ENCODE peak calls at places on chromosomes 1 and 21, in nine cellular contexts. L is neuronal stem cell, S is SJSA1, T is tibial nerve, N is left ventricle myocardium inferior, I is tibial artery, D is bronchial epithelial cell, Z is heart left ventricle, C is GM23338. K is an unnamed sample.

GRCh38 chr1:202750024-202750423 is 39.8 kb upstream of the SYT2 start:
- DNase-seq in I (no peak), D (no peak), S (no peak), Z (no peak), L (no peak), C (no peak), T (no peak), N (no peak), K (no peak)

GRCh38 chr1:92259350-92259749 is 39.4 kb downstream of the GLMN start:
- DNase-seq in T (no peak), S (no peak), L (no peak), N (no peak), C (no peak), D (peak; percentile 76), Z (no peak), I (no peak), K (no peak)

GRCh38 chr1:164614316-164614715 is 55.3 kb downstream of the PBX1 start:
- DNase-seq in L (no peak), N (no peak), S (no peak), D (no peak), T (no peak), I (no peak), Z (no peak), C (no peak), K (no peak)

GRCh38 chr1:57061369-57061768 is 95.6 kb upstream of the C8B start:
- DNase-seq in L (no peak), Z (no peak), T (no peak), S (no peak), C (no peak), I (no peak), D (peak; percentile 44), N (no peak), K (no peak)

GRCh38 chr1:221939598-221939997 is 197.7 kb upstream of the DUSP10 start:
- DNase-seq in S (no peak), N (no peak), L (no peak), Z (no peak), I (no peak), T (no peak), C (no peak), D (no peak), K (no peak)

GRCh38 chr1:29884740-29885139 is 648.4 kb downstream of the PTPRU start:
- DNase-seq in D (no peak), Z (no peak), S (no peak), N (no peak), C (no peak), T (no peak), I (no peak), L (no peak), K (no peak)

GRCh38 chr1:209652873-209653401 is 712 bp upstream of the LAMB3 start:
- DNase-seq in C (peak; percentile 66), D (peak; percentile 99), T (peak; percentile 57), S (peak; percentile 63), N (peak; percentile 77), Z (peak; percentile 84), L (no peak), I (peak; percentile 79), K (no peak)

GRCh38 chr21:41254090-41254700 is 62.4 kb upstream of the FAM3B start:
- DNase-seq in L (no peak), Z (no peak), S (no peak), I (no peak), D (peak; percentile 18), N (no peak), T (no peak), C (no peak), K (no peak)

GRCh38 chr21:38352536-38353219 is 95.9 kb downstream of the KCNJ15 start:
- DNase-seq in S (peak; percentile 72), L (peak; percentile 48), Z (no peak), C (peak; percentile 87), T (peak; percentile 45), D (peak; percentile 73), N (peak; percentile 25), I (peak; percentile 85), K (no peak)

GRCh38 chr1:248886237-248886895 is 19.7 kb upstream of the PGBD2 start:
- DNase-seq in I (no peak), C (peak; percentile 36), N (no peak), Z (no peak), T (no peak), D (no peak), L (no peak), S (no peak), K (no peak)
- H3K36me3 ChIP-seq in I (no peaks in the 10 kb centered on the region), C (no peaks in the 10 kb centered on the region), N (no peaks in the 10 kb centered on the region), Z (no peaks in the 10 kb centered on the region), T (no peaks in the 10 kb centered on the region), D (no peaks in the 10 kb centered on the region), L (no peaks in the 10 kb centered on the region), S (no peaks in the 10 kb centered on the region), K (no peaks in the 10 kb centered on the region)

GRCh38 chr1:212074856-212075255 is 39.3 kb downstream of the DTL start:
- DNase-seq in I (no peak), L (no peak), D (no peak), T (no peak), Z (no peak), C (no peak), S (no peak), N (no peak), K (no peak)
- H3K36me3 ChIP-seq in I (no peaks in the 10 kb centered on the region), L (peaks cover 98% of the 10 kb centered on the region), D (no peaks in the 10 kb centered on the region), T (no peaks in the 10 kb centered on the region), Z (no peaks in the 10 kb centered on the region), C (peaks cover 55% of the 10 kb centered on the region), S (peaks cover 90% of the 10 kb centered on the region), N (no peaks in the 10 kb centered on the region), K (peaks cover 86% of the 10 kb centered on the region)

DNA sequence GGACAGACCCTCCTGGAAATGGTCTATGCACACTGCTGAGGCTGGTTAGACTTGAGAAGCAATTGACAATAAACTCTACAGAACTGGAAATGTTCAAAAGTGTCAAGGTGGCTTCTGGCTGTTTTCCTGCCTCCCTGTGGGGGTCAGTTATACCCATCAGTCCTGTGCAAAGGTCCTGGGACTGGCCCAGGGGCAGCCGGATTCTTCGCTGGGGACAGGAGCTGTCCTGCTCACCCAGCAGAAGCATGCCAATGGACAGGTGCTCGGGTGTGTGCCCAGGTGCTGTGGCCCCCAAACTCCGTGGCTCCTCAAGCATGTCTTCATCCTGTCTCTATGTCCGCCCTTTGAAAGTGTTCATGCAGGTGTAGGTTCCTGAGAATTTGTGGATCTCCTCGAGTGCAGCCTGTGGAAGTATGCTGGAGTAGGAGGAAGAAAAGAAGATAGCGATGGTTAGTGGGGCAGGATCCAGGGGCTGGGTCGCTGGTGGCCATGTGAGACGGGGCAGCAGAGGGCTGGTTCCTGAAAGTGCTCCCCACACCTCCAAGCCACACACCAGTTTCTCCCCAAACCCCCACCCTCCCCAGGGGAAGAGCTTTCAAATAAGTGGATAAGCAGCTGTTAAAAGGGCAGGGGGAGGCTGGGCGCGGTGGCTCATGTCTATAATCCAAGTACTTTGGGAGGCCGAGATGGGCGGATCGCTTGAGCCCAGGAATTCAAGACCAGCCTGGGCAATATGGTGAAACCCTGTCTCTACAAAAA is 49.8 kb downstream of the DHRS3 start:
- DNase-seq in N (no peak), Z (peak; percentile 13), C (no peak), D (no peak), I (no peak), T (no peak), S (no peak), L (no peak), K (no peak)
- H3K36me3 ChIP-seq in N (peaks cover 55% of the 10 kb centered on the region), Z (peaks cover 53% of the 10 kb centered on the region), C (no peaks in the 10 kb centered on the region), D (peaks cover 19% of the 10 kb centered on the region), I (peaks cover 55% of the 10 kb centered on the region), T (peaks cover 79% of the 10 kb centered on the region), S (no peaks in the 10 kb centered on the region), L (no peaks in the 10 kb centered on the region), K (no peaks in the 10 kb centered on the region)

GRCh38 chr1:166852918-166853317 is 13.6 kb downstream of the POGK start:
- DNase-seq in T (no peak), Z (no peak), I (no peak), C (no peak), D (no peak), N (no peak), L (no peak), S (no peak), K (no peak)
- H3K36me3 ChIP-seq in T (peaks cover 94% of the 10 kb centered on the region), Z (peaks cover 98% of the 10 kb centered on the region), I (peaks cover 84% of the 10 kb centered on the region), C (peaks cover 64% of the 10 kb centered on the region), D (peaks cover 29% of the 10 kb centered on the region), N (peaks cover 99% of the 10 kb centered on the region), L (peaks cover 100% of the 10 kb centered on the region), S (peaks cover 100% of the 10 kb centered on the region), K (peaks cover 100% of the 10 kb centered on the region)

GRCh38 chr1:55131218-55131617 is 83.9 kb downstream of the USP24 start:
- DNase-seq in Z (no peak), I (no peak), L (no peak), S (no peak), N (no peak), D (no peak), T (no peak), C (no peak), K (no peak)
- H3K36me3 ChIP-seq in Z (peaks cover 95% of the 10 kb centered on the region), I (peaks cover 88% of the 10 kb centered on the region), L (peaks cover 94% of the 10 kb centered on the region), S (peaks cover 84% of the 10 kb centered on the region), N (peaks cover 94% of the 10 kb centered on the region), D (peaks cover 12% of the 10 kb centered on the region), T (peaks cover 93% of the 10 kb centered on the region), C (peaks cover 32% of the 10 kb centered on the region), K (peaks cover 84% of the 10 kb centered on the region)

DNA sequence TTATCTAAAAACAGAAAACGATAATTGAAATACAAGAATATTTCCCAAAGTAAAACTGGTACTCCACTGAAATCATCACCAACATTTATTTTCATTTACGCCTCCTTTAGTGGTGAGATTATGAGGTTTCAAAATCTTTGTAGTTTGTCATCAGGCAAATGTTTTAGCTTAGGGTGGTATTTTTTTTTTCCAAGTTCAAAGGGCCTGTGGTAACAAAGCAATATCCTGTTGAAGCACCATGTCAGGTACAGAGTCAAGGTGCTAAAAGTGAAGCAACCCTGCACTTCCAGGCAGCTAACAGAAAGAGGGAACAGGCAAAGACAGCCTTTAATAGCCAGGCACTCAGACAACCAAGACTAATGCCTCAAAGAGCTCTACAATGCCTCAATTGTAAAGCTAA is 89.2 kb downstream of the JAK1 start:
- DNase-seq in S (no peak), N (no peak), I (no peak), D (no peak), Z (no peak), C (no peak), L (no peak), T (no peak), K (no peak)
- H3K36me3 ChIP-seq in S (peaks cover 48% of the 10 kb centered on the region), N (peaks cover 55% of the 10 kb centered on the region), I (peaks cover 47% of the 10 kb centered on the region), D (peaks cover 10% of the 10 kb centered on the region), Z (peaks cover 73% of the 10 kb centered on the region), C (no peaks in the 10 kb centered on the region), L (peaks cover 29% of the 10 kb centered on the region), T (peaks cover 78% of the 10 kb centered on the region), K (peaks cover 95% of the 10 kb centered on the region)

GRCh38 chr21:40177979-40178378 is 310.7 kb downstream of the PCP4 start:
- DNase-seq in L (no peak), C (no peak), Z (no peak), D (no peak), T (no peak), S (no peak), N (no peak), I (no peak), K (no peak)
- H3K36me3 ChIP-seq in L (no peaks in the 10 kb centered on the region), C (no peaks in the 10 kb centered on the region), Z (no peaks in the 10 kb centered on the region), D (no peaks in the 10 kb centered on the region), T (no peaks in the 10 kb centered on the region), S (no peaks in the 10 kb centered on the region), N (no peaks in the 10 kb centered on the region), I (no peaks in the 10 kb centered on the region), K (no peaks in the 10 kb centered on the region)

GRCh38 chr1:55579332-55579996 is 364.3 kb upstream of the USP24 start:
- DNase-seq in D (no peak), L (no peak), S (no peak), C (no peak), N (no peak), T (no peak), Z (no peak), I (no peak), K (no peak)
- H3K36me3 ChIP-seq in D (no peaks in the 10 kb centered on the region), L (no peaks in the 10 kb centered on the region), S (no peaks in the 10 kb centered on the region), C (no peaks in the 10 kb centered on the region), N (no peaks in the 10 kb centered on the region), T (no peaks in the 10 kb centered on the region), Z (no peaks in the 10 kb centered on the region), I (no peaks in the 10 kb centered on the region), K (no peaks in the 10 kb centered on the region)

K was measured in SK-N-MC.